ENCODE peak calls at places on chromosome 10, in nine cellular contexts. F, U, T, H, X, K, D, Y and O are unnamed samples.

GRCh38 chr10:72133517-72133916 is 45.2 kb upstream of the SPOCK2 start:
- DNase-seq in F (no peak), U (peak; percentile 57), T (no peak), H (no peak), X (peak; percentile 84), K (no peak), D (no peak), Y (no peak), O (no peak)

GRCh38 chr10:51227897-51228713 is 153.8 kb downstream of the PRKG1 start:
- DNase-seq in F (no peak), U (no peak), T (no peak), H (no peak), X (no peak), K (no peak), D (no peak), Y (no peak), O (no peak)

GRCh38 chr10:125299476-125299875 is 139.1 kb upstream of the CTBP2 start:
- DNase-seq in F (no peak), U (no peak), T (no peak), H (no peak), X (no peak), K (no peak), D (no peak), Y (no peak), O (no peak)

GRCh38 chr10:131730771-131731497 is 169.9 kb upstream of the PPP2R2D start:
- DNase-seq in F (no peak), U (no peak), T (no peak), H (no peak), X (no peak), K (no peak), D (no peak), Y (no peak), O (no peak)

GRCh38 chr10:12299222-12299973 is 49.9 kb upstream of the CAMK1D start:
- DNase-seq in F (peak; percentile 58), U (no peak), T (no peak), H (no peak), X (no peak), K (no peak), D (no peak), Y (no peak), O (no peak)

GRCh38 chr10:117353700-117354099 is 21.5 kb downstream of the PDZD8 start:
- DNase-seq in F (no peak), U (no peak), T (no peak), H (no peak), X (no peak), K (no peak), D (no peak), Y (no peak), O (no peak)

GRCh38 chr10:117543245-117543998 is 876 bp downstream of the EMX2 start:
- DNase-seq in F (no peak), U (no peak), T (no peak), H (no peak), X (peak; percentile 63), K (no peak), D (no peak), Y (no peak), O (no peak)

GRCh38 chr10:101331960-101332359 is 22.0 kb upstream of the BTRC start:
- DNase-seq in F (no peak), U (no peak), T (no peak), H (no peak), X (no peak), K (no peak), D (no peak), Y (no peak), O (no peak)

GRCh38 chr10:74738985-74739567 is 87.3 kb upstream of the KAT6B start:
- DNase-seq in F (no peak), U (peak; percentile 56), T (no peak), H (peak; percentile 98), X (peak; percentile 38), K (no peak), D (no peak), Y (peak; percentile 17), O (peak; percentile 89)

GRCh38 chr10:70729763-70730357 is 55.3 kb downstream of the TBATA start:
- DNase-seq in F (no peak), U (no peak), T (no peak), H (no peak), X (no peak), K (no peak), D (no peak), Y (no peak), O (no peak)

GRCh38 chr10:104340099-104340594 is 1.9 kb upstream of the ITPRIP start:
- DNase-seq in F (no peak), U (no peak), T (no peak), H (no peak), X (no peak), K (no peak), D (no peak), Y (no peak), O (no peak)